ENCODE peak calls at places on chromosomes 4 and X, in four cellular contexts. O is stimulated activated CD8-positive, alpha-beta memory T cell treated with anti-CD3 and anti-CD28 coated beads, Interleukin-15, amount 100 ng/mL, for 24 hours; G is GM06990; M is OCI-LY7. T is an unnamed sample.

GRCh38 chr4:130359537-130359936 is 1263.6 kb downstream of the C4orf33 start:
- DNase-seq in M (peak), O (no peak), G (no peak), T (peak)

GRCh38 chr4:78864405-78865024 is 74.7 kb downstream of the PAQR3 start:
- DNase-seq in M (peak), G (peak), O (no peak), T (peak)

GRCh38 chr4:78145622-78146021 is 88.5 kb downstream of the FRAS1 start:
- DNase-seq in M (no peak), O (no peak), G (no peak), T (no peak)

GRCh38 chr4:86092684-86093083 is 267.2 kb downstream of the MAPK10 start:
- DNase-seq in O (no peak), M (no peak), G (no peak), T (no peak)

GRCh38 chr4:139841464-139842195 is 176.0 kb downstream of the MGST2 start:
- DNase-seq in M (peak), O (no peak), G (no peak), T (no peak)

GRCh38 chr4:38526412-38526811 is 137.6 kb upstream of the KLF3 start:
- DNase-seq in M (no peak), O (no peak), G (no peak), T (no peak)

GRCh38 chrX:112677167-112677566 is 2.6 kb downstream of the LHFPL1 start:
- DNase-seq in G (no peak), M (no peak), O (no peak), T (no peak)

GRCh38 chrX:77694491-77694890 is 91.5 kb downstream of the ATRX start:
- DNase-seq in M (no peak), G (no peak), O (no peak), T (no peak)

GRCh38 chr4:147029296-147029695 is 83.6 kb upstream of the TTC29 start:
- DNase-seq in G (no peak), O (no peak), M (no peak), T (no peak)

GRCh38 chrX:53312946-53313745 is 31.8 kb upstream of the IQSEC2 start:
- DNase-seq in O (no peak), M (peak), G (no peak), T (peak)

GRCh38 chr4:28621541-28621940 is 1760.9 kb downstream of the STIM2 start:
- DNase-seq in M (no peak), G (no peak), O (no peak), T (no peak)

GRCh38 chr4:8192748-8193738 is 6.0 kb upstream of the SH3TC1 start:
- DNase-seq in M (peak), O (no peak), G (peak), T (peak)

GRCh38 chr4:3680656-3681055 is 85.5 kb upstream of the ADRA2C start:
- DNase-seq in M (no peak), O (no peak), G (no peak), T (no peak)

GRCh38 chrX:68823413-68824151 is 5.2 kb upstream of the EFNB1 start:
- DNase-seq in O (no peak), G (no peak), M (no peak), T (no peak)

GRCh38 chr4:169203891-169204290 is 66.9 kb downstream of the SH3RF1 start:
- DNase-seq in M (no peak), O (no peak), G (no peak), T (no peak)

GRCh38 chr4:124937993-124938392 is 225.5 kb upstream of the ANKRD50 start:
- DNase-seq in G (no peak), O (no peak), M (no peak), T (no peak)

GRCh38 chr4:170428929-170429328 is 339.2 kb upstream of the AADAT start:
- DNase-seq in G (no peak), O (no peak), M (no peak), T (no peak)

GRCh38 chr4:172141025-172141424 is 327.8 kb downstream of the GALNTL6 start:
- DNase-seq in M (no peak), G (no peak), O (no peak), T (no peak)

GRCh38 chr4:8294036-8294435 is 24.5 kb downstream of the HTRA3 start:
- DNase-seq in M (no peak), O (no peak), G (no peak), T (no peak)

GRCh38 chr4:127832585-127832984 is 48.1 kb upstream of the PLK4 start:
- DNase-seq in O (no peak), M (peak), G (peak), T (peak)

GRCh38 chrX:72317139-72317538 is 11.4 kb upstream of the CITED1 start:
- DNase-seq in G (no peak), O (no peak), M (no peak), T (no peak)

GRCh38 chrX:49247916-49248811 is 12.9 kb downstream of the CCDC22 start:
- DNase-seq in G (no peak), M (no peak), O (no peak), T (no peak)

T was measured in Kasumi-1.